ENCODE peak calls at places on chromosomes 4 and X, in five cellular contexts. K, J, G, Q and S are unnamed samples.

GRCh38 chr4:165016971-165017370 is 14.8 kb upstream of the TRIM60 start:
- DNase-seq in G (no peak), K (no peak), Q (no peak), J (no peak), S (no peak)

GRCh38 chr4:111064342-111064993 is 441.6 kb upstream of the PITX2 start:
- DNase-seq in J (no peak), K (peak; percentile 57), G (no peak), Q (peak; percentile 86), S (no peak)

GRCh38 chr4:152359208-152360044 is 176.5 kb downstream of the FBXW7 start:
- DNase-seq in Q (peak; percentile 4), G (no peak), K (no peak), J (no peak), S (no peak)

GRCh38 chr4:53601251-53601764 is 10.0 kb upstream of the LNX1 start:
- DNase-seq in J (no peak), Q (no peak), K (no peak), G (no peak), S (peak; percentile 52)

GRCh38 chr4:114358901-114359300 is 239.7 kb upstream of the UGT8 start:
- DNase-seq in K (no peak), Q (no peak), J (no peak), G (no peak), S (no peak)

GRCh38 chrX:69229436-69229835 is 64.2 kb upstream of the PJA1 start:
- DNase-seq in K (peak; percentile 77), Q (peak; percentile 65), J (no peak), G (no peak), S (no peak)

GRCh38 chrX:107686792-107687191 is 58.5 kb downstream of the PRPS1 start:
- DNase-seq in Q (peak; percentile 38), K (peak; percentile 35), G (no peak), J (no peak), S (no peak)

GRCh38 chrX:5748751-5749150 is 479.9 kb downstream of the NLGN4X start:
- DNase-seq in J (no peak), Q (no peak), G (no peak), K (no peak), S (no peak)

GRCh38 chr4:96874657-96875056 is 1034.8 kb downstream of the PDHA2 start:
- DNase-seq in K (no peak), J (no peak), G (no peak), Q (no peak), S (no peak)

GRCh38 chr4:42280327-42281095 is 116.8 kb upstream of the SHISA3 start:
- DNase-seq in Q (no peak), K (peak; percentile 21), J (no peak), G (no peak), S (no peak)

GRCh38 chr4:153151535-153152452 is 52.4 kb upstream of the TRIM2 start:
- DNase-seq in Q (peak; percentile 67), K (peak; percentile 28), G (no peak), J (peak; percentile 89), S (no peak)

GRCh38 chrX:125090046-125090445 is 229.6 kb upstream of the TEX13C start:
- DNase-seq in G (no peak), J (no peak), K (no peak), Q (no peak), S (no peak)

GRCh38 chr4:159127745-159128518 is 25.1 kb downstream of the RAPGEF2 start:
- DNase-seq in Q (no peak), K (no peak), G (no peak), J (no peak), S (no peak)

GRCh38 chr4:158002203-158002602 is 170.6 kb downstream of the GASK1B start:
- DNase-seq in K (no peak), J (no peak), Q (no peak), G (no peak), S (no peak)

GRCh38 chr4:48653217-48654014 is 126.7 kb downstream of the FRYL start:
- DNase-seq in G (no peak), K (peak; percentile 79), Q (peak; percentile 85), J (no peak), S (no peak)

GRCh38 chrX:132710756-132711155 is 221.9 kb upstream of the MBNL3 start:
- DNase-seq in G (no peak), Q (no peak), J (no peak), K (no peak), S (no peak)

GRCh38 chrX:149871940-149872339 is 9.0 kb upstream of the MAGEA8 start:
- DNase-seq in Q (peak; percentile 10), J (no peak), K (no peak), G (no peak), S (no peak)

GRCh38 chr4:157804986-157805385 is 367.8 kb downstream of the GASK1B start:
- DNase-seq in K (no peak), G (no peak), Q (peak; percentile 13), J (no peak), S (no peak)

GRCh38 chrX:78548012-78548411 is 111.1 kb downstream of the RTL3 start:
- DNase-seq in G (no peak), K (peak; percentile 26), J (no peak), Q (peak; percentile 59), S (no peak)

GRCh38 chr4:73726000-73726399 is 14.4 kb upstream of the CXCL8 start:
- DNase-seq in J (no peak), Q (peak; percentile 94), K (peak; percentile 93), G (no peak), S (no peak)

GRCh38 chr4:91035276-91035675 is 908.1 kb downstream of the CCSER1 start:
- DNase-seq in Q (peak; percentile 2), J (no peak), G (no peak), K (no peak), S (no peak)

GRCh38 chr4:38762560-38762959 is 20.2 kb downstream of the TLR10 start:
- DNase-seq in K (no peak), G (no peak), J (no peak), Q (no peak), S (no peak)

GRCh38 chr4:188307591-188307990 is 168.3 kb downstream of the TRIML1 start:
- DNase-seq in Q (no peak), J (no peak), K (no peak), G (no peak), S (no peak)

GRCh38 chr4:38590017-38590416 is 74.0 kb upstream of the KLF3 start:
- DNase-seq in G (no peak), K (no peak), J (no peak), Q (no peak), S (no peak)

GRCh38 chrX:1480082-1480785 is 27.5 kb upstream of the ASMTL start:
- DNase-seq in G (no peak), Q (no peak), K (no peak), J (peak; percentile 16), S (peak; percentile 8)

GRCh38 chr4:337932-338758 is 531 bp downstream of the ZNF141 start:
- DNase-seq in K (peak; percentile 36), G (peak; percentile 65), J (peak; percentile 85), Q (peak; percentile 53), S (peak; percentile 65)

GRCh38 chrX:56813318-56813837 is 84.3 kb downstream of the NBDY start:
- DNase-seq in Q (peak; percentile 78), G (peak; percentile 80), K (peak; percentile 31), J (no peak), S (no peak)

GRCh38 chrX:81195712-81196111 is 6.0 kb downstream of the HMGN5 start:
- DNase-seq in G (no peak), J (no peak), Q (peak; percentile 23), K (peak; percentile 52), S (no peak)

GRCh38 chr4:147824884-147825283 is 93.0 kb downstream of the ARHGAP10 start:
- DNase-seq in G (no peak), J (no peak), K (no peak), Q (no peak), S (no peak)

GRCh38 chr4:8355306-8355705 is 85.2 kb downstream of the ACOX3 start:
- DNase-seq in Q (peak; percentile 78), J (no peak), K (peak; percentile 16), G (no peak), S (no peak)

DNA sequence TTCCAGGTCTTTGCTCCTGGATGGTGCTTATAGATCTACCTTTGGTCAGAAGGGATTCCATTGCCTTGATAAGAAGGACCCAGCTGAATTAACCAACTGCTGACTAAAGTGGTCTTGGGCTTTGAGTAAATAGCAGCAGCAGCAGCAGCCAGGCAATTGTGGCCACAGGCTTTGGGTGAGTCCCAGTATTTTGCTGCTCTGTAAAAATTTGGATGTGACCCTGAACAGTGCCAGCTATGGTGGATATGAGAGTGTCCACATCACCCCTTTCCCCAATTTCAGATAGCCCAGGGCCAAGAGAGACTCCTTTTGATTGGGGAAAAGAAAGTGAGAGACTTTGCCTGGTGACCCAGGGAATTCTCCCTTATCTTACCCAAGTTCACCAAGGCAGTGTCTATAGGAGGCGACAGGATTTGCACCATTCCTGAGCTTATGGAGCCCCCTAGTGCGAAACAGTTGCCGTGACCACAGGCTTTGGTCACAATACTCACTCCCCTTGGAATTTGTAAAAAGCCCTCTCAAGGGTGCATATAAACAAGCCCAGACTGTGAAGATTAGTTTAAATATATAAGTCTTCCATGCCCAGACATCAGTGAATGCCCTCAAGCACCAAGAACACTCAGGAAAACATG is 518.0 kb downstream of the TMA16 start:
- DNase-seq in Q (peak; percentile 34), J (no peak), K (no peak), G (no peak), S (no peak)
- TF ChIP-seq CTCF in Q (peak; percentile 12), J (peak; percentile 17), K (peak; percentile 14), G (peak; percentile 50), S (no peak)

GRCh38 chr4:31518796-31519250 is 798.7 kb downstream of the PCDH7 start:
- DNase-seq in J (no peak), Q (peak; percentile 69), G (no peak), K (peak; percentile 32), S (no peak)
- H3K27ac ChIP-seq in J (no peak overlapping the region), Q (no peak overlapping the region), G (peak overlapping the region; percentile 80), K (no peak overlapping the region), S (no peak overlapping the region)

DNA sequence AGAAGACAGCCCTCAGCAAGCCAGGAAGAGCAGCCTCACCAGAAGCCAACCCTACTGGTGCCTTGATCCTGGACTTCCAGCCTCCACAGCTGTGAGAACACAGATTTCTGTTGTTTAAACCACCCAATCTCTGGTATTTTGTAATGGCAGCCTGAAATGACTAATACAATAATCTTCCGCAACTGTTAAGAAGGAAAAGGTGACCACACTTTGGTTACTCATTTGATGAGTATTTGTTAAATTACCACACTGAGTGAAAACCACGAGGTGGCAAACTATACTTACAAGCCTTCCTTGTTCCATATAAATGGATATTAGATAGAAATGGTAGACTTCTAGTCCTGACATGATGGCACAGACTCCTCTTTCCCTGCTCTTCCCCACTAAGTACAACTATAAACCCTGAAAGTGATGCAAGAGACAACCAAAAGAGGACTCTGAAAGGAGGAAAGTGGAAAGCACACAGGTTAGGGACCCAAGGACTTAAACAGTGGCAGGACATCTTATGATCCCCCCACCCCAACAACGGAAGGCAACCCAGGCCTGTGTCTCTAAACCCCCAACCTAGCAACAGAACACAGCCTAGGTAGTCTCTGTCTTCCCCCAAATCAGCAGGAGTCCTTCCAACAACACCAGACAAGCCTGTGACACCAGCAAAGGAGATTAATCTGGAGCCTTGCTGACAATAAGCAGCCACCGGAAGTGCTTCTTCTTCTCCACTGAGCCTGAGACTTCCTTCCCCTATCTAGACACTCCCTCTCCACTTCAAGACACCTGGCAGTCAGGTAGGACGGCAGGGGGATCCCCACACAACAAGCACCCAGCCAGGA is 12.3 kb downstream of the ZNF182 start:
- DNase-seq in G (no peak), K (peak; percentile 53), J (no peak), Q (peak; percentile 80), S (no peak)
- H3K9me3 ChIP-seq in G (no peaks in the 10 kb centered on the region), K (peaks cover 13% of the 10 kb centered on the region), J (no peaks in the 10 kb centered on the region), Q (no peaks in the 10 kb centered on the region), S (no peaks in the 10 kb centered on the region)

DNA sequence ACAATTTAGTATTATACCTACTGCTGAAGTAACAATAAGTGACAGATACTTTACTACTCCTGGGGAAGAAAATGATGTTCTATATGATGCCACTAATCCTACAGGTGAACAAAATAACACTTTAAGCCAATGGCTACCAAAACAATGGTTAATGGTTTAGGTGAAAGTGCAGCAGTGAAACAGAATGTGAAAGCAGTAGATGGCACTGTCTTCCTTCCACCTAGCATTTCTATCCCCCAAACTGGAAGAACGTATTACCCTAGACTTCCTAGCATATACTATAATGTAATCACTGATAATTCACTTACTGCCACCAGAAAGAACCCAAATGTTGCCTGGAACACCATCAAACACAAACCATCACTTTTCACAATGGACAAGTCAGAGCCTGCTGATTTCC is 18.9 kb upstream of the CABS1 start:
- DNase-seq in K (no peak), J (no peak), G (no peak), Q (no peak), S (no peak)
- TF ChIP-seq CTCF in K (no peak), J (no peak), G (peak; percentile 20), Q (no peak), S (peak; percentile 5)